ENCODE peak calls at places on chromosomes 5 and 9, in eight cellular contexts. V is IMR-90; Y is Peyer's patch; Q is AG04450; B is OCI-LY7; D is A549; I is PC-3; K is CD4-positive, alpha-beta T cell. G is an unnamed sample.

GRCh38 chr9:126017758-126018157 is 270.6 kb downstream of the PBX3 start:
- DNase-seq in I (no peak), D (no peak), Q (no peak), K (no peak), V (no peak), Y (peak; percentile 16), B (no peak), G (no peak)

GRCh38 chr9:101536351-101536750 is 2.7 kb downstream of the RNF20 start:
- DNase-seq in I (peak; percentile 68), V (peak; percentile 48), K (no peak), D (no peak), Y (no peak), B (no peak), Q (no peak), G (peak; percentile 36)

GRCh38 chr9:107755267-107755666 is 265.7 kb upstream of the KLF4 start:
- DNase-seq in D (no peak), K (no peak), Y (no peak), B (no peak), I (peak; percentile 92), Q (no peak), V (peak; percentile 71), G (peak; percentile 80)

GRCh38 chr5:180071418-180072255 is at the start of gene RNF130:
- DNase-seq in I (peak; percentile 84), D (peak; percentile 87), Q (peak; percentile 73), Y (peak; percentile 95), V (peak; percentile 88), K (peak; percentile 85), B (peak; percentile 59), G (peak; percentile 93)

GRCh38 chr9:99135498-99135897 is 30.6 kb downstream of the TGFBR1 start:
- DNase-seq in D (no peak), Y (no peak), K (no peak), V (no peak), I (no peak), Q (no peak), B (peak; percentile 16), G (no peak)

GRCh38 chr5:10565785-10566506 is 2.1 kb downstream of the ANKRD33B start:
- DNase-seq in I (peak; percentile 45), Y (no peak), Q (no peak), D (no peak), K (no peak), B (peak; percentile 63), V (no peak), G (no peak)

GRCh38 chr5:1651250-1651649 is 127.5 kb upstream of the LPCAT1 start:
- DNase-seq in Q (no peak), B (no peak), Y (no peak), I (no peak), V (no peak), D (no peak), K (no peak), G (no peak)

GRCh38 chr9:70998962-70999361 is 122.5 kb downstream of the TRPM3 start:
- DNase-seq in I (no peak), K (no peak), Y (no peak), V (peak; percentile 27), D (no peak), Q (no peak), B (no peak), G (no peak)

GRCh38 chr9:7963026-7963425 is 163.4 kb upstream of the DMAC1 start:
- DNase-seq in Q (no peak), K (no peak), I (no peak), D (no peak), V (no peak), B (no peak), Y (no peak), G (no peak)

GRCh38 chr9:113621309-113621791 is 157.8 kb downstream of the RGS3 start:
- DNase-seq in K (peak; percentile 4), B (no peak), I (no peak), D (no peak), Q (peak; percentile 73), V (peak; percentile 93), Y (peak; percentile 48), G (no peak)

GRCh38 chr9:91832322-91832721 is 117.7 kb downstream of the ROR2 start:
- DNase-seq in B (no peak), D (no peak), V (no peak), Y (no peak), Q (no peak), K (no peak), I (no peak), G (no peak)

GRCh38 chr9:7871977-7872730 is 72.6 kb upstream of the DMAC1 start:
- DNase-seq in I (no peak), V (no peak), K (no peak), Y (no peak), D (no peak), Q (no peak), B (no peak), G (no peak)

GRCh38 chr5:32413466-32414263 is 30.9 kb downstream of the ZFR start:
- DNase-seq in V (no peak), Y (no peak), D (no peak), K (no peak), Q (no peak), I (no peak), B (no peak), G (no peak)
- H3K27ac ChIP-seq in V (no peak overlapping the region), Y (no peak overlapping the region), D (no peak overlapping the region), K (no peak overlapping the region), Q (no peak overlapping the region), I (no peak overlapping the region), B (no peak overlapping the region), G (no peak overlapping the region)

DNA sequence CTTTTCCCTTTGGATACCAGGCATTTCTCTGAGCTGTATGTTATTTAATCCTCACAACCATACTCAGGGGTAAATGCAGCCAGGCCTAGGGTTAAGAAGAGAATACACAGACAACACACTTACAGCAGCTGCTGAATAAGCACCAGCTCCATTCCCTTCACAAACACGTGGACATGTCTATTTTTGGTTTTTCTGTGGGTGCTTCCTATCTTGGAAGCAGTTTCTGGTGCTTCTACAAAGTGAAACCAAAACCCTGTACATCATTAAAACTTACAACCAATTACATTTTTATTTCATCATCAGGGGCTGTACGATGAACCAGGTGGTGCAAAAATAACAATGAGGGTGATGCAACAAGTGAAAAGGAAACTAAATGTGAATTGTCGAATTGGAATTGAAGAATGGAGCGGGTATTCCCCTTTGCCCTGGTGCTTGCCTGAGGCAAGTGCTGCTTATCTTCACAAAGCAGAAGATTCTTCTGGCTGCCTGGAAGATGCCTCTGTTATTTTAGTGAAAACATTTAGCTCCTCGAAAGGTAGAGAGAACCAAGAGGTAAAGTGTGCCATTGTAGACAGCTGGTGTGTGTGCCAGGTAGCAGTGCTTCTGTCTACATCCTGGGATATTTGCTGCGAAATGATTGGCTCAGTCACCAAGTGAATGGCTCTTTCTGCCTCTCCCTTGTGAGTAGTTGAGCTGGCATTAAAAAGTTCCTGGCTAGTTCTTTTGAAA is 18.6 kb upstream of the IFNB1 start:
- DNase-seq in B (peak; percentile 47), K (no peak), D (no peak), V (peak; percentile 61), I (no peak), Y (no peak), Q (peak; percentile 33), G (peak; percentile 65)
- H3K27ac ChIP-seq in B (no peak overlapping the region), K (no peak overlapping the region), D (no peak overlapping the region), V (peak overlapping the region; percentile 30), I (no peak overlapping the region), Y (no peak overlapping the region), Q (peak overlapping the region; percentile 55), G (no peak overlapping the region)

GRCh38 chr5:125200842-125201373 is 454.5 kb upstream of the ZNF608 start:
- DNase-seq in Y (no peak), K (no peak), V (no peak), Q (no peak), I (no peak), D (no peak), B (peak; percentile 22), G (no peak)

GRCh38 chr5:125202353-125202752 is 455.9 kb upstream of the ZNF608 start:
- DNase-seq in I (no peak), Q (no peak), K (no peak), B (no peak), V (no peak), Y (no peak), D (no peak), G (no peak)

GRCh38 chr5:125199373-125199772 is 452.9 kb upstream of the ZNF608 start:
- DNase-seq in V (no peak), D (no peak), B (no peak), Y (no peak), K (no peak), Q (no peak), I (no peak), G (no peak)

GRCh38 chr5:125198270-125198974 is 452.0 kb upstream of the ZNF608 start:
- DNase-seq in D (no peak), K (no peak), Y (no peak), I (no peak), B (peak; percentile 47), Q (peak; percentile 56), V (peak; percentile 84), G (no peak)

DNA sequence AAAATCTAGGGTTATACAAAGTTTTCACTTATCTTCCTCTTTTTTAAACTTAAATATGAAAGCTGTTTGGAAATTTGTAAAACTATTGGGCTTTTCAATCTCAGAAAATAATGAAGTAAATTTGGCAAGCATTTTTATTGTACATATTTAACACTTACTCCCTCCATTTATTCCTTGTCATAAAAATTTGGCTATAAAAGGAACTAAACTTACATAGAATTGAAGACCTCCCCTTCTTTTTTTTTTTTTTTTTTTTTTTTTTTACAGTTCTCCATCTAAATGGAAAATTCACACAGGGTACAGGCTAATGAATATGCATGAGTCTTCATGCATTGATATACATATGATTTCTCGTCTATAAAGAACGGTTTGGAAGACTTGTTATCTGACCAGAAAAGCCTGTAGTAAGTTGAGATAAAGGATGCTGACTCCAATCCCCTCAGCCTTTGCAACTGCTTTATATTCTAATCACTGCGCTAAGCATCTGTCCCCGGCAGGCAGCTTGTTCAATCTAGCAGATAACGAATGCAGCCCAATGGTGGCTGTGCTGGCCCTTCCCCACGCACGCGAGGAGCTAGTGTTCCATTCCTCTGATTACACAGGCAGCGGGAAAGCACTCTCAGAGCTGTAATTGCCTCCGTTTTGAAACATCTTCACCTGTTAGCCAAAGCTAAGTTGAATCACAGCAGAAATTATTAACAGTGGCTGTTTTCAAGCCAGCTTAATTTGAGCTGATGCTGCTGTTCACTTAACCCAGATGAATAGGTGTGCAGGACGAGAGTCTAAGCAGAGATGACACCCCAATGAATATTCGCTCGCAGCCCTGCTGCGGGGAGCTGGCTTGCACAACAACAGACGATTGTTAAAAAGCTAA is 453.8 kb upstream of the ZNF608 start:
- DNase-seq in V (no peak), I (no peak), Y (no peak), K (no peak), B (peak; percentile 44), Q (no peak), D (no peak), G (no peak)
- H3K27ac ChIP-seq in V (no peak overlapping the region), I (no peak overlapping the region), Y (no peak overlapping the region), K (no peak overlapping the region), B (peak overlapping the region; percentile 11), Q (no peak overlapping the region), D (no peak overlapping the region), G (no peak overlapping the region)

GRCh38 chr5:176416965-176417364 is 626 bp upstream of the CLTB start:
- DNase-seq in B (no peak), Q (no peak), I (no peak), D (no peak), K (no peak), V (no peak), Y (no peak), G (no peak)

GRCh38 chr5:176416123-176416924 is at the start of gene CLTB:
- DNase-seq in B (peak; percentile 93), K (peak; percentile 96), D (peak; percentile 77), Q (no peak), Y (peak; percentile 97), V (peak; percentile 78), I (peak; percentile 93), G (peak; percentile 90)

GRCh38 chr5:176413709-176414191 is 2.6 kb downstream of the CLTB start:
- DNase-seq in B (no peak), Q (no peak), I (no peak), V (no peak), K (no peak), Y (no peak), D (no peak), G (no peak)

GRCh38 chr5:176414704-176415103 is 1.6 kb downstream of the CLTB start:
- DNase-seq in I (peak; percentile 19), Y (no peak), Q (no peak), K (no peak), D (no peak), V (no peak), B (no peak), G (no peak)

GRCh38 chr5:176415240-176416122 is 858 bp downstream of the CLTB start:
- DNase-seq in Q (no peak), V (peak; percentile 49), D (peak; percentile 81), B (peak; percentile 18), I (peak; percentile 82), Y (peak; percentile 67), K (no peak), G (peak; percentile 90)
- H3K27ac ChIP-seq in Q (peak overlapping the region; percentile 39), V (peak overlapping the region; percentile 54), D (peak overlapping the region; percentile 80), B (peak overlapping the region; percentile 2), I (peak overlapping the region; percentile 69), Y (peak overlapping the region; percentile 95), K (peak overlapping the region; percentile 61), G (peak overlapping the region; percentile 99)